ENCODE peak calls at places on chromosomes 5 and 9, in nine cellular contexts. W is left ventricle myocardium inferior; X is substantia nigra; A is left cardiac atrium; M is Right ventricle myocardium superior; K is aorta; V is C1 segment of cervical spinal cord; G is activated CD4-positive, alpha-beta T cell treated with anti-CD3 and anti-CD28 coated beads, Interleukin-2, amount 50 U/mL, for 1 hour; R is mesenchymal stem cell. Q is an unnamed sample.

GRCh38 chr9:130138791-130139190 is 33.4 kb upstream of the NCS1 start:
- DNase-seq in A (peak), G (no peak), W (peak), R (peak), V (no peak), M (peak), X (no peak), K (no peak), Q (peak)

GRCh38 chr9:20621553-20622329 is 558 bp downstream of the MLLT3 start:
- DNase-seq in M (peak), X (peak), G (peak), A (peak), W (peak), V (no peak), K (peak), R (peak), Q (no peak)

GRCh38 chr9:123807241-123807640 is 122.7 kb downstream of the DENND1A start:
- DNase-seq in W (no peak), K (no peak), X (no peak), R (no peak), V (no peak), M (no peak), G (no peak), A (no peak), Q (no peak)

GRCh38 chr9:82565188-82565966 is 497.6 kb downstream of the RASEF start:
- DNase-seq in M (no peak), K (no peak), X (no peak), V (no peak), W (no peak), G (no peak), R (peak), A (no peak), Q (no peak)

GRCh38 chr9:26975728-26976707 is 19.8 kb downstream of the IFT74 start:
- DNase-seq in X (no peak), M (no peak), G (no peak), R (peak), W (no peak), V (no peak), K (no peak), A (no peak), Q (no peak)

GRCh38 chr9:108410161-108410560 is 445.6 kb downstream of the ACTL7B start:
- DNase-seq in A (no peak), K (no peak), G (no peak), R (no peak), W (no peak), V (no peak), M (no peak), X (no peak), Q (no peak)

GRCh38 chr5:154273028-154273617 is 82.6 kb downstream of the GALNT10 start:
- DNase-seq in M (no peak), A (peak), K (no peak), V (peak), W (no peak), R (peak), X (no peak), G (no peak), Q (no peak)

GRCh38 chr5:10374623-10375022 is 21.1 kb downstream of the MARCHF6 start:
- DNase-seq in M (no peak), A (no peak), K (no peak), W (no peak), R (no peak), V (no peak), X (no peak), G (no peak), Q (no peak)

GRCh38 chr5:135446186-135446585 is 962 bp downstream of the DCANP1 start:
- DNase-seq in G (no peak), W (no peak), K (peak), V (no peak), A (no peak), R (no peak), X (no peak), M (no peak), Q (no peak)

GRCh38 chr5:68898961-68899471 is 194.8 kb upstream of the SLC30A5 start:
- DNase-seq in A (no peak), V (no peak), X (no peak), R (peak), M (no peak), G (no peak), W (no peak), K (no peak), Q (no peak)

GRCh38 chr5:2124434-2124833 is 241.7 kb upstream of the IRX4 start:
- DNase-seq in G (no peak), X (no peak), A (no peak), R (no peak), V (no peak), K (no peak), M (no peak), W (no peak), Q (no peak)

GRCh38 chr9:92245005-92245797 is 48.3 kb downstream of the IARS1 start:
- DNase-seq in R (peak), A (no peak), X (no peak), M (no peak), V (no peak), K (no peak), G (no peak), W (no peak), Q (peak)

GRCh38 chr5:135714126-135714894 is 120.2 kb upstream of the SLC25A48 start:
- DNase-seq in K (no peak), R (peak), W (no peak), X (no peak), V (no peak), M (no peak), G (no peak), A (no peak), Q (no peak)

GRCh38 chr5:157283434-157283833 is 17.5 kb downstream of the CYFIP2 start:
- DNase-seq in G (no peak), X (no peak), V (no peak), W (no peak), R (no peak), M (no peak), A (no peak), K (no peak), Q (no peak)

GRCh38 chr9:95620296-95620695 is 103.5 kb upstream of the PTCH1 start:
- DNase-seq in G (no peak), A (no peak), K (no peak), W (no peak), X (no peak), R (no peak), V (no peak), M (no peak), Q (no peak)

GRCh38 chr5:1000329-1000728 is 8.3 kb upstream of the NKD2 start:
- DNase-seq in R (no peak), X (no peak), K (peak), W (peak), A (no peak), M (no peak), V (no peak), G (no peak), Q (no peak)

GRCh38 chr9:71748280-71748743 is 20.0 kb downstream of the CEMIP2 start:
- DNase-seq in R (peak), A (no peak), W (no peak), G (no peak), M (no peak), X (no peak), K (no peak), V (no peak), Q (no peak)

GRCh38 chr5:133203317-133204305 is 151.8 kb downstream of the HSPA4 start:
- DNase-seq in K (no peak), W (no peak), V (no peak), M (no peak), X (no peak), R (no peak), G (no peak), A (no peak), Q (no peak)

GRCh38 chr9:127862075-127863011 is 7.9 kb upstream of the ENG start:
- DNase-seq in K (peak), R (peak), G (peak), M (peak), V (peak), A (peak), W (peak), X (no peak), Q (no peak)

GRCh38 chr5:166031926-166032325 is 2259.5 kb upstream of the WWC1 start:
- DNase-seq in A (no peak), W (no peak), K (no peak), M (no peak), V (no peak), X (no peak), G (no peak), R (no peak), Q (no peak)

GRCh38 chr5:107563957-107564544 is 106.7 kb downstream of the EFNA5 start:
- DNase-seq in R (no peak), V (no peak), M (no peak), A (no peak), G (no peak), K (no peak), X (no peak), W (no peak), Q (no peak)

GRCh38 chr5:25119654-25120053 is 474.9 kb upstream of the CDH10 start:
- DNase-seq in R (peak), M (no peak), V (no peak), K (no peak), X (no peak), G (no peak), A (no peak), W (no peak), Q (no peak)